ENCODE peak calls at places on chromosome 9, in four cellular contexts. U is lung, W is GM13976, O is MCF 10A. E is an unnamed sample.

GRCh38 chr9:112971415-112971814 is 40.6 kb downstream of the ZNF883 start:
- DNase-seq in U (no peak), W (no peak), O (peak), E (no peak)

GRCh38 chr9:83296123-83296522 is 233.2 kb upstream of the RASEF start:
- DNase-seq in U (no peak), W (peak), O (peak), E (no peak)

GRCh38 chr9:71683598-71684235 is 84.6 kb downstream of the CEMIP2 start:
- DNase-seq in U (no peak), W (no peak), O (peak), E (no peak)

GRCh38 chr9:120574473-120574872 is 5.5 kb downstream of the CDK5RAP2 start:
- DNase-seq in U (no peak), W (no peak), O (no peak), E (no peak)

GRCh38 chr9:22483528-22484060 is 37.0 kb downstream of the DMRTA1 start:
- DNase-seq in U (no peak), W (no peak), O (no peak), E (no peak)

GRCh38 chr9:116815828-116816227 is 128.7 kb downstream of the TRIM32 start:
- DNase-seq in U (no peak), W (no peak), O (no peak), E (no peak)

GRCh38 chr9:6566409-6567139 is 79.0 kb downstream of the GLDC start:
- DNase-seq in U (no peak), W (no peak), O (peak), E (no peak)

GRCh38 chr9:108469654-108470053 is 386.1 kb downstream of the ACTL7B start:
- DNase-seq in U (no peak), W (no peak), O (peak), E (no peak)

GRCh38 chr9:4530375-4530774 is 40.1 kb downstream of the SLC1A1 start:
- DNase-seq in U (no peak), W (peak), O (peak), E (peak)

GRCh38 chr9:7394007-7394774 is 405.4 kb downstream of the DMAC1 start:
- DNase-seq in U (no peak), W (no peak), O (no peak), E (no peak)

GRCh38 chr9:2657427-2657826 is 35.8 kb downstream of the VLDLR start:
- DNase-seq in U (no peak), W (no peak), O (no peak), E (no peak)

GRCh38 chr9:90062982-90063381 is 458.2 kb downstream of the GADD45G start:
- DNase-seq in U (no peak), W (no peak), O (no peak), E (no peak)

GRCh38 chr9:90061187-90061586 is 456.4 kb downstream of the GADD45G start:
- DNase-seq in U (no peak), W (no peak), O (no peak), E (no peak)

GRCh38 chr9:90065001-90065400 is 460.2 kb downstream of the GADD45G start:
- DNase-seq in U (no peak), W (no peak), O (no peak), E (no peak)

GRCh38 chr9:90065851-90066250 is 461.0 kb downstream of the GADD45G start:
- DNase-seq in U (no peak), W (no peak), O (no peak), E (no peak)

DNA sequence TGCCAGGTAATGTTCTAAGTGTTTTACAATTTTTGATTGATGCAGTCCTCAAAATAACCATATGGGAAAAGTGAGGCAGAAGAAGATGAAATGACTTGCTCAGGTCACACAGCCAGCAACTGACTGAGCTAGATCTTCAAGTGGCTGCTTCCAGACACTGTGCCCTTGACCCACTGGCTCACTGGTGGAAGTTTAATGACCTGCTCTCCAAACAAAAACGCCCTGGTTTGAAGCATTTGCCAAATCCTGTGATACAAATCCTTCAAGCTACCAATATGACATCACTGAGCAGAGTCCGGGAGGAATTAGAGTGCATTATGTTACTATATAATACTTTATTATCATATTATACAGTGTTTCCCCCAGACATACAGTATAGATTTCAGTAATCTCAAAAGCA is 459.4 kb downstream of the GADD45G start:
- DNase-seq in U (no peak), W (no peak), O (no peak), E (no peak)
- TF ChIP-seq CTCF in U (no peak), W (no peak), O (no peak), E (no peak)

GRCh38 chr9:34541540-34541939 is 18.8 kb upstream of the ENHO start:
- DNase-seq in U (no peak), W (no peak), O (no peak), E (no peak)
- TF ChIP-seq CTCF in U (no peak), W (no peak), O (no peak), E (no peak)

GRCh38 chr9:10479172-10479571 is 133.6 kb downstream of the PTPRD start:
- DNase-seq in U (no peak), W (no peak), O (peak), E (no peak)
- TF ChIP-seq CTCF in U (no peak), W (no peak), O (peak), E (no peak)

GRCh38 chr9:104810421-104811339 is 46.8 kb downstream of the NIPSNAP3B start:
- DNase-seq in U (no peak), W (no peak), O (peak), E (no peak)

GRCh38 chr9:104802906-104803305 is 39.0 kb downstream of the NIPSNAP3B start:
- DNase-seq in U (no peak), W (no peak), O (no peak), E (no peak)

GRCh38 chr9:104805441-104805840 is 41.5 kb downstream of the NIPSNAP3B start:
- DNase-seq in U (no peak), W (no peak), O (peak), E (no peak)

DNA sequence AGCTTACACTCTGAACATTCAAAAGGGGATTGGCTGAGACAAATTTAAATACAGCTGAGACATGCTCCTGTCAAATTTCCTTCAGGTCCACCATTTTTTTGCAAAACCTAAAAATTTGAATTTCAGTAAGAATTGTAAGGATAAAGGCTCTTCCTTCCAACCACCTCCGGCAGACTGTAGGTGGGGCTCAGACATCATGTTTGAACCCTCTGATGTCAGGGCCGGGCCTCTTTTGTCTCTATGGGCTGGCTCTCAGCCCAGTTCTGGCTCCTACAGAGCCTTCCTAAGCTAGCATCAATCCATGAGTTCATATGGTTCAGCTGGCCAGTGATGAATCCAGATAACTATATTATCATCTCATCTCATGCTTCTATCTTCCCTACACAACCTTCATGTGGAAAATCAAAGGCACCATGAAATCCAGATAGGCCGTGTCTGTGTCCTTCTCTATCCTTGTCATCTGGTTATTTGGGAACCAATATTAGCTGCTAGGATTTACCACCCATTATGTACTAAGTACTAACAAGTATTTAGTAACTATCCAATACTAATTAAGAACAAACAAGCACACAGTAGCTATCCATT is 44.2 kb downstream of the NIPSNAP3B start:
- DNase-seq in U (no peak), W (no peak), O (peak), E (no peak)
- TF ChIP-seq CTCF in U (no peak), W (no peak), O (peak), E (no peak)

DNA sequence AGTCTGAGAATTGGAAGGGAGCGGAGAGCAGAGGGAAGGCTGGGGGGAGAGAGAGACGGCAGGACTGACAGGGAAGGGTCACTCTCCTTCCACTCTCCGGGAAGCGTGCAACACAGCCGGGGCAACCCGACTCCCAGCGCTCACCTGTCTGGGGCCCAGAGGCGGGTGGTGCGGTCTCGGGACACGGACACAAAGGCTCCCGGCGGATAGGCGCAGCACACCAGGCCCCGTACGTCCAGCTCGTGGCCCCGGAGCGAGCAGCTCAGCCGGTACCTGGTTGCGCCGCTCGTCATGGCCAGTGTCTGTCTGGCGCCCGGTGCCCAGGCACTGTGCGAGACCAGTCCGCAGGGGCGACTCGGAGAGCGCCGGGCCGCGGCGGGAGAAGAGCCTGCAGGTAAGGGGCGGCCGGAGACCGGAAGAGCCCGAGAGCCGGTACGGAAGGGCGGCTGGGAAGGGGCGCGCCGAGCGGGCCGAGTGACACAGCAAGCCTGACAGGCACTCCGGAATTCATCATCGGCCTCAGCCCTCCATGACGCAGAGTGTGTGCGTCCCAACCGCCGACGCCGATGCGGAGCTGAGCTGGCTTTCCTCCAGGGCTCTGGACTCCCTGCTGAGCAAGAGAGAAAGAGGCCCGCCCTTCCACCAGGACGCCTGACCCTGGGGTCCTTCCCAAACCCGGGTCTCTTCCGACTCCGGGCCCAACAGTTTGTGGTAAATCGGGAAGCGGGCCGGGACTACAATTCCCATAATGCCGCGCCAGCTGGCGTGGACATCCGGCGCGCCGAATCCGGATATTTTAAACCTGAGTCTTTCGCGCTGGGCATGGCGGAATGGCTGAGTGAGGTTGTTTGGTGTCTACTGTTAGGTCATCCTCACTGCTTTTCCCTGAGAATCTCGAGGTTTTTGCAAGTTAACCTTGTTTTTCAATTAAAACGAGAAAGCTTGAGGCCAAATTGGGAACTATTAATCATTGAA is at the start of gene PLAA:
- DNase-seq in U (peak), W (peak), O (peak), E (peak)
- TF ChIP-seq CTCF in U (no peak), W (no peak), O (no peak), E (peak)

DNA sequence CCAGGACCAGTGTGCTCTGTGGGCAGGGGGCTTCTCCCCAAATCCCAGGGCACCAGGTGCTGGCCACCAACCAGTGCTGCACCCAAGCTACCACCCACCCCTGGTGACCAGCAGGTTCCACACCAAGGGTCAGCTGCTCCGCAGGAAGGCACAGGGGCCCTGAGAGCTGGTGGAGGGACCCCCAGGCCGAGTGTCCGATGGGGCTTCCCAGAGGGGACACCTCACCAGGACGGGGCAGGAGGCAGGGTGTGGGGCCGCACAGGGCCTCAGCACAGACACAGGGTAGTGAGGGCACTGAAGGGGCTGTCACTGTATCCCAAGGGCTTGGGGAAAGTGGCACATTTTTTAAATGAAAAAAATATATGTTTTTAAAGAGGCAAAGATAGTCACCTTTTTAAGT is 18.1 kb downstream of the LCN9 start:
- DNase-seq in U (no peak), W (no peak), O (no peak), E (no peak)
- TF ChIP-seq CTCF in U (no peak), W (no peak), O (no peak), E (no peak)

GRCh38 chr9:18989097-18989496 is 43.9 kb downstream of the SAXO1 start:
- DNase-seq in U (no peak), W (no peak), O (no peak), E (no peak)

GRCh38 chr9:18981471-18982245 is 51.4 kb downstream of the SAXO1 start:
- DNase-seq in U (no peak), W (no peak), O (no peak), E (no peak)

GRCh38 chr9:18985996-18986395 is 47.0 kb downstream of the SAXO1 start:
- DNase-seq in U (no peak), W (no peak), O (no peak), E (no peak)

GRCh38 chr9:18982246-18982589 is 50.8 kb downstream of the SAXO1 start:
- DNase-seq in U (no peak), W (no peak), O (peak), E (no peak)

GRCh38 chr9:18985464-18985951 is 47.5 kb downstream of the SAXO1 start:
- DNase-seq in U (no peak), W (no peak), O (no peak), E (no peak)
- TF ChIP-seq CTCF in U (no peak), W (no peak), O (no peak), E (no peak)

DNA sequence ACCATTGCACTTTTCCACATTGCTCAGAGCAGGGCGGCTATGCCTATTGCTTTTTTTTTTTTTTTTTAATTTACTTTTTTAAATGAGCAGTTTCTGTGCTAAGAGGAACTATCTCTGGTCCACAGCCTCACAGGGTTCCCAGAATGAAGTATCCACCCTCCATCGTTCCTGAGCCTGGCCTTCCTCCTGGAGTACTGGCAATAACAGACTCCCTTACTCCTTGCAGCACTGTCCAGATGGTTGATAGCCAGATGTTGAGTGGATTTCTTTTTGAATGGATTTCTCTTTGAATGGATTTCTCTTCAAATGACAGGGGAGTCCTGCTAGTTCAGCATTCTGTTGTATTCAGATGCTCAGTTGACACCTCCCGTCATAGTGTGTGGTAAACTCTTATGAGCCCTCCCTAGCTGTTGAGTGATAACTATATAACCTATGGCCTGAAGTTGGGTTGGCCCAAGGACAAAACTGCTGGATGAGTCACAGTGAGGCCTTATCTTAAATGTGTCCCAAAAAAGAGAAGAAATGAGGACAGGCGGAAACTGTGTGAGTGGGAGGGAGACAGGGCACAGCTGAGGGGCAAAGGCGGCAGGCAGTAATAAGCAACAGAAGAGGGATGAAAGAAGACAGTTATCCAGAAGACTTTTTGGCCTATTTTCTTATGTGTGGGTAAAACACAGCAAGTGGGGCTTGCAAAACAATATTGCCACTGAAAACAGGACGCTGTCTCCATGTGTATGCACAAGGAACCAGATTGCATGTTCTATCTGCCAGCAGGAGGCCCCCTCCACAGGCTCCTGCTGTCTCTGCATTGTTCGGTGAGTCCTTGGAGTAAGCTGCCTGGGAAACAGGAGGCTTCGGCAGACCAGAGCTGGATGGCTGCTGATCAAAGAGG is 209.5 kb upstream of the S1PR3 start:
- DNase-seq in U (peak), W (no peak), O (peak), E (no peak)
- TF ChIP-seq CTCF in U (no peak), W (no peak), O (no peak), E (no peak)